ENCODE peak calls at places on chromosomes 7 and 10, in four cellular contexts. X is stimulated activated CD4-positive, alpha-beta T cell treated with anti-CD3 and anti-CD28 coated beads, Interleukin-2, amount 100 ng/mL, for 24 hours; Q is AG04449; E is nucleus accumbens. L is an unnamed sample.
A peak's percentile ranks its signal among the peaks of the same experiment; 100 is the strongest.

GRCh38 chr10:30349967-30350735 is 1.1 kb upstream of the MTPAP start:
- DNase-seq in Q (no peak), E (no peak), X (no peak), L (no peak)

GRCh38 chr7:37494940-37495339 is 46.3 kb upstream of the ELMO1 start:
- DNase-seq in E (no peak), X (no peak), Q (no peak), L (no peak)

GRCh38 chr10:82383350-82383749 is 508.4 kb downstream of the NRG3 start:
- DNase-seq in X (no peak), E (no peak), Q (no peak), L (no peak)

GRCh38 chr10:1356349-1356748 is 300.2 kb downstream of the WDR37 start:
- DNase-seq in X (no peak), E (no peak), Q (no peak), L (no peak)

GRCh38 chr10:72022228-72022627 is 58.0 kb downstream of the CHST3 start:
- DNase-seq in E (no peak), Q (no peak), X (no peak), L (no peak)

GRCh38 chr10:133473270-133473669 is 19.5 kb downstream of the SCART1 start:
- DNase-seq in Q (no peak), X (no peak), E (no peak), L (no peak)

GRCh38 chr7:105277341-105277740 is 111.4 kb downstream of the SRPK2 start:
- DNase-seq in X (no peak), E (no peak), Q (no peak), L (no peak)

GRCh38 chr7:128729489-128729888 is 9.7 kb upstream of the CALU start:
- DNase-seq in E (no peak), Q (no peak), X (no peak), L (no peak)

GRCh38 chr10:67533376-67533775 is 162.6 kb downstream of the CTNNA3 start:
- DNase-seq in Q (no peak), X (no peak), E (no peak), L (no peak)

GRCh38 chr10:6217621-6218020 is 14.9 kb downstream of the PFKFB3 start:
- DNase-seq in Q (no peak), X (no peak), E (no peak), L (no peak)

GRCh38 chr7:124779194-124779593 is 13.6 kb upstream of the GPR37 start:
- DNase-seq in X (no peak), Q (no peak), E (no peak), L (no peak)

GRCh38 chr7:151249034-151249731 is 689 bp upstream of the SMARCD3 start:
- DNase-seq in X (peak; percentile 43), Q (no peak), E (no peak), L (peak; percentile 53)